ENCODE peak calls at places on chromosome 9, in four cellular contexts. R is A549; O is CD4-positive, CD25-positive, alpha-beta regulatory T cell; V is fibroblast of lung. W is an unnamed sample.
A peak's percentile ranks its signal among the peaks of the same experiment; 100 is the strongest.

GRCh38 chr9:83701769-83702168 is 6.0 kb downstream of the UBQLN1 start:
- DNase-seq in R (peak; percentile 11), O (no peak), V (peak; percentile 84), W (no peak)

GRCh38 chr9:27273186-27273585 is 23.8 kb downstream of the EQTN start:
- DNase-seq in R (no peak), O (no peak), V (no peak), W (no peak)

GRCh38 chr9:92616199-92617129 is 53.5 kb downstream of the IPPK start:
- DNase-seq in R (no peak), O (no peak), V (peak; percentile 32), W (no peak)

GRCh38 chr9:27785714-27786100 is 212.4 kb upstream of the C9orf72 start:
- DNase-seq in R (no peak), O (no peak), V (peak; percentile 46), W (no peak)

GRCh38 chr9:22142681-22143080 is 133.6 kb upstream of the CDKN2B start:
- DNase-seq in R (no peak), O (no peak), V (peak; percentile 78), W (no peak)

GRCh38 chr9:31153250-31153840 is 1231.1 kb upstream of the ACO1 start:
- DNase-seq in R (no peak), O (peak; percentile 16), V (peak; percentile 13), W (no peak)

GRCh38 chr9:34501889-34502425 is 20.8 kb downstream of the ENHO start:
- DNase-seq in R (no peak), O (no peak), V (peak; percentile 89), W (no peak)

GRCh38 chr9:77881111-77881510 is 150.5 kb downstream of the GNAQ start:
- DNase-seq in R (no peak), O (no peak), V (no peak), W (no peak)

GRCh38 chr9:129560849-129561248 is 60.1 kb downstream of the C9orf50 start:
- DNase-seq in R (no peak), O (no peak), V (no peak), W (no peak)

GRCh38 chr9:96492993-96493531 is 43.1 kb downstream of the HABP4 start:
- DNase-seq in R (no peak), O (no peak), V (no peak), W (no peak)

GRCh38 chr9:114869845-114870244 is 60.5 kb downstream of the TNFSF8 start:
- DNase-seq in R (no peak), O (peak; percentile 81), V (no peak), W (peak; percentile 18)

GRCh38 chr9:113895526-113895925 is 19.4 kb downstream of the ZNF618 start:
- DNase-seq in R (no peak), O (no peak), V (no peak), W (no peak)

GRCh38 chr9:81083062-81083461 is 606.3 kb downstream of the TLE1 start:
- DNase-seq in R (peak; percentile 14), O (no peak), V (peak; percentile 38), W (no peak)

GRCh38 chr9:130728721-130729120 is 35.1 kb downstream of the EXOSC2 start:
- DNase-seq in R (no peak), O (no peak), V (peak; percentile 86), W (no peak)

GRCh38 chr9:37970301-37971106 is 66.6 kb upstream of the SLC25A51 start:
- DNase-seq in R (no peak), O (no peak), V (no peak), W (no peak)

GRCh38 chr9:37969130-37969529 is 65.2 kb upstream of the SLC25A51 start:
- DNase-seq in R (peak; percentile 67), O (no peak), V (peak; percentile 66), W (no peak)

GRCh38 chr9:37971107-37971459 is 67.2 kb upstream of the SLC25A51 start:
- DNase-seq in R (no peak), O (no peak), V (peak; percentile 58), W (no peak)

GRCh38 chr9:37968228-37968672 is 64.3 kb upstream of the SLC25A51 start:
- DNase-seq in R (peak; percentile 73), O (no peak), V (peak; percentile 79), W (no peak)

DNA sequence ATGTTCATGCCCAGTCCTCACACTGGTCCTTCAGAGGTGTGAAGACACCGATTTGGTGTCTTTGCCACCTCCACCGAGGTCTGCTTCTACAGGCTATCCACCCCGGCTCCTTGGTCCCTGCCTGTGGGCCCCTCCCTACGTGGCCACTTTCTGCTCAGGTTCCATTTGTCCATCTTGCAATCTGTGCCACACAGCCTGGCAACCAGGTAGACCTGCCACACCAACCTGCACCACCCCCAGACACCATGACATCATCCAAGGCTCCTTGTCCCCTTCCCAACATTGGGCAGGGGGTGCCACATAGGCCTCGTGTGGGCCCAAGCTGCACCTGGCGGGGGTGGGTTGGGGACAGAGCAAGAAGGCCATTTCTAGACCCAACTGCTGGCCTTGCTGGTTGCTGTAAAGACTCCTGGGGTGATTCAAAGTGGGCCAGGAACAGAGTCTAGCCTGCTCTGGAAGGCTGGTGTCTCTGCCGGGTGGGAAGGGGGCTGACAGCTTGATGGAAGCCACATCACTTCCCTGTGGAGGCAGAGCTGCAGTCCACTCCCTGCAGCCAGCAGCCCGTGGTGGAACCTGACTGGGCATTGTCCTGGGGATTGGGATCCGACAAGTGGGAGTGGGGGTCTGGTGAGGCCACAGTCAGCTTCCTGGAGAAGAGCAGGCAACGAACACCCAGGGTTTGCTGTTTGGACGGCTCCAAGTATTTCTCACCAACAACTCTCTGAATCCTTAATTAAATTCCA is 65.8 kb upstream of the SLC25A51 start:
- DNase-seq in R (no peak), O (no peak), V (no peak), W (no peak)
- H3K27ac ChIP-seq in R (peak overlapping the region; percentile 74), O (no peak overlapping the region), V (no peak overlapping the region), W (no peak overlapping the region)

GRCh38 chr9:118395415-118395814 is 691.2 kb downstream of the TLR4 start:
- DNase-seq in R (no peak), O (no peak), V (peak; percentile 47), W (no peak)
- H3K4me1 ChIP-seq in R (no peaks in the 10 kb centered on the region), O (no peaks in the 10 kb centered on the region), V (no peaks in the 10 kb centered on the region), W (no peaks in the 10 kb centered on the region)

DNA sequence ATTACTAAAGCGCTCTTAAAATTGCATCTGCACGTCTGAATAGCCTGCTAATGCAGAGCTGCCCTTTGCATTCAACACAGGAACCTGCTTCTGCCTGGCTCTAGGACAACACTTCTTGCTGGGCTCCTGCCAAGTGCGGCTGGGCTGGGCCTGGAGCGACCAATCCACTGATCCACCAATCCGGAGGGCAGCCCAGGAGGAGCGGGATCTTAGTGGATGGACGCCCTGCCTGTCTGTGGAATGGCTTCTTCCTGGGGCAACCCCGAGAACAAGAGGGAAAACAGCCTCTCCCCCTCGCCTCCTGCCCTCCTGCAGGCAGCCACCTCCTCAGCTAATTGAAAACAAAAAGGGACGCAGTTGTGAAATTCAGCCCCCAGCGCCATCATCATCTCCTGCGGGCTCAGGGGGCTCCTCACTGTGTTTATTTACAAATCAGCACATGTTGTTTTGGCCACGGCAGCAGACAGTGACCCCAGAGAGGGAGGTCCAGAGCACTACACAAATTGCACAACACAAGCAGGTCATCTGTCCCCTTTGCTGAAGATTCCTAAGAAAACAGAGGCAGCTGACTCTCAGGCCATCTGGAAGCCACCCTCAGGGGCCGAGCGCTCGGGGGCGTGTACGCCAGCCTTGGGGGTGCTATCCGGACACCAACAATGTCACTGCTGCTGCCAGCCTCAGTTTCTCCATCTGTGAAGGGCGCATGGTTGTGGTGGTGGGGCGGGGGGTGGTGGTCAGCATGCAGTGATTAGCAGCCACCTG is 57.3 kb downstream of the GADD45G start:
- DNase-seq in R (peak; percentile 87), O (no peak), V (peak; percentile 96), W (no peak)
- H3K4me3 ChIP-seq in R (peak overlapping the region; percentile 38), O (no peak overlapping the region), V (no peak overlapping the region), W (no peak overlapping the region)

GRCh38 chr9:89448821-89449220 is 49.1 kb downstream of the SEMA4D start:
- DNase-seq in R (no peak), O (no peak), V (no peak), W (no peak)
- H3K27ac ChIP-seq in R (no peak overlapping the region), O (peak overlapping the region; percentile 51), V (no peak overlapping the region), W (peak overlapping the region; percentile 60)

W was measured in naive thymus-derived CD4-positive, alpha-beta T cell.